ENCODE peak calls at places on chromosomes 1 and 21, in five cellular contexts. W is dorsolateral prefrontal cortex, A is psoas muscle, P is astrocyte, F is fibroblast of mammary gland. L is an unnamed sample.

GRCh38 chr1:106189780-106190179 is 866.7 kb upstream of the PRMT6 start:
- DNase-seq in W (no peak), A (no peak), P (no peak), F (no peak), L (no peak)

GRCh38 chr1:208131631-208132286 is 112.4 kb downstream of the PLXNA2 start:
- DNase-seq in W (no peak), A (no peak), P (no peak), F (no peak), L (no peak)

GRCh38 chr1:178397678-178398077 is 99.1 kb downstream of the CLEC20A start:
- DNase-seq in W (no peak), A (no peak), P (no peak), F (peak; percentile 34), L (peak; percentile 16)

GRCh38 chr1:228154685-228155571 is 5.2 kb downstream of the GJC2 start:
- DNase-seq in W (peak; percentile 44), A (peak; percentile 54), P (no peak), F (no peak), L (no peak)

GRCh38 chr21:45409466-45410150 is 4.6 kb downstream of the COL18A1 start:
- DNase-seq in W (no peak), A (peak; percentile 55), P (no peak), F (peak; percentile 64), L (no peak)

GRCh38 chr1:58931761-58932160 is 147.9 kb upstream of the JUN start:
- DNase-seq in W (no peak), A (no peak), P (no peak), F (no peak), L (no peak)

GRCh38 chr1:79603862-79604261 is 597.3 kb upstream of the ADGRL4 start:
- DNase-seq in W (no peak), A (no peak), P (peak; percentile 45), F (peak; percentile 51), L (peak; percentile 86)

GRCh38 chr1:12549460-12550349 is 68.3 kb downstream of the DHRS3 start:
- DNase-seq in W (no peak), A (peak; percentile 95), P (peak; percentile 98), F (peak; percentile 90), L (peak; percentile 80)

GRCh38 chr1:99622702-99623347 is 23.1 kb upstream of the PALMD start:
- DNase-seq in W (no peak), A (no peak), P (no peak), F (no peak), L (no peak)

GRCh38 chr1:61851849-61852692 is 109.8 kb downstream of the PATJ start:
- DNase-seq in W (no peak), A (no peak), P (peak; percentile 30), F (peak; percentile 83), L (peak; percentile 90)

GRCh38 chr21:35510294-35510693 is 461.2 kb upstream of the RUNX1 start:
- DNase-seq in W (no peak), A (no peak), P (no peak), F (no peak), L (no peak)

GRCh38 chr1:222106369-222106768 is 364.5 kb upstream of the DUSP10 start:
- DNase-seq in W (no peak), A (no peak), P (no peak), F (no peak), L (no peak)

GRCh38 chr21:34526236-34526617 is 14.2 kb upstream of the KCNE1 start:
- DNase-seq in W (no peak), A (no peak), P (no peak), F (peak; percentile 31), L (peak; percentile 50)

GRCh38 chr1:61782771-61783170 is 40.5 kb downstream of the PATJ start:
- DNase-seq in W (no peak), A (no peak), P (no peak), F (no peak), L (no peak)

GRCh38 chr1:18384477-18384876 is 96.3 kb upstream of the KLHDC7A start:
- DNase-seq in W (no peak), A (no peak), P (no peak), F (no peak), L (no peak)

GRCh38 chr1:229664133-229664689 is 38.2 kb downstream of the URB2 start:
- DNase-seq in W (no peak), A (no peak), P (peak; percentile 17), F (peak; percentile 14), L (peak; percentile 71)

GRCh38 chr1:210951279-210951678 is 182.7 kb downstream of the KCNH1 start:
- DNase-seq in W (no peak), A (no peak), P (no peak), F (no peak), L (no peak)

GRCh38 chr1:229757226-229757625 is 131.2 kb downstream of the URB2 start:
- DNase-seq in W (no peak), A (no peak), P (peak; percentile 42), F (no peak), L (no peak)

GRCh38 chr1:150484861-150485260 is 2.4 kb upstream of the TARS2 start:
- DNase-seq in W (no peak), A (no peak), P (peak; percentile 21), F (peak; percentile 61), L (peak; percentile 51)

GRCh38 chr1:21022279-21023040 is 154.2 kb downstream of the EIF4G3 start:
- DNase-seq in W (no peak), A (no peak), P (peak; percentile 99), F (peak; percentile 99), L (peak; percentile 99)

GRCh38 chr1:116817582-116818064 is 63.4 kb downstream of the CD2 start:
- DNase-seq in W (no peak), A (no peak), P (no peak), F (peak; percentile 50), L (peak; percentile 47)

GRCh38 chr1:64183380-64183984 is 19.9 kb upstream of the UBE2U start:
- DNase-seq in W (no peak), A (peak; percentile 44), P (no peak), F (peak; percentile 71), L (peak; percentile 51)

GRCh38 chr1:168506204-168506819 is 37.5 kb downstream of the XCL2 start:
- DNase-seq in W (no peak), A (no peak), P (peak; percentile 74), F (peak; percentile 93), L (peak; percentile 30)

GRCh38 chr21:35475768-35476167 is 426.7 kb upstream of the RUNX1 start:
- DNase-seq in W (no peak), A (no peak), P (peak; percentile 69), F (peak; percentile 62), L (peak; percentile 84)

GRCh38 chr1:228497817-228498216 is 10.6 kb downstream of the RNF187 start:
- DNase-seq in W (no peak), A (no peak), P (no peak), F (no peak), L (no peak)

GRCh38 chr1:88685239-88685604 is 1.1 kb downstream of the PKN2 start:
- DNase-seq in W (no peak), A (no peak), P (no peak), F (peak; percentile 15), L (no peak)

GRCh38 chr1:210233216-210233494 is 559 bp downstream of the SERTAD4 start:
- DNase-seq in W (no peak), A (no peak), P (no peak), F (no peak), L (no peak)

DNA sequence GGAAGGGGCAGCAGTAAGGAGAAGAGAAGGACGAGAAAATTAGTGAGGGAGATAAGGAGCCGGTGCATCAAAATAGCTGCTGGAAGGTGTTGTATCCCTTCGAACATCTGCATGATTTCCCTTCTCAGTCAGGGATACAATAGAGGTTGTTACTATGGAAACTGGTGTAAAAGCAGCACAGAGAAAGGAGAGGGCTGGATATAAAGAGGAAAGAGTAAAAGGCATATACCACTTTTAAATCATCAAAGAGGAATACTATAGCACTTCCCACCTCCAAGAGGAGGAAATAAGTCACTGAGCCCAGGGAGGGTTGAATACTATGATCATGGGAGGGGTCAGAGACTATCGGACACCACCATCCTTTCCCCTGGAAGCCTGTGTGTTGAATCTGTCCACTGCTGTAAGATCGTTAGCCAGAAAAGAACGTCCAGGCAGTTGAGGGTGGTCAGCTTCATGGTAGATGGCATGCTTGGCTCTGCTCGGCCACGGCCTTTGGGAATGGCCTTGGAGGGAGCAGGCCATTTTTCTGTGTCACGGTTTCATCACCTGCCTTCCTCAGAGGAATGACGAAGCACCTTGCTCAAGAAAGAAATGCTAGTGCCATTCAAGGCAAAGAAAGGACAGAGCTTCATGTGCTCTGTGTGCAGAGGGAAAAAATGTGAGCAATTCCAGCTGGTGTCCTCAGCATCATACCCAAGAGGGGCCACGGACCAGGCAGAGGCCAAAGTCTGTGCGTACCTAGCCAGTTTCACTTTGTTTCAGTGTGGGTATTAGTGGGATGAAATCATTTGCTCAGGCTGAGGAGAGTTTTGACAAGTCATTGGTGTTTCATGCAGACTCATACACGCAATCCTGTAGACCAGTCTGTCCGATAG is 64.2 kb downstream of the IRF2BP2 start:
- DNase-seq in W (no peak), A (no peak), P (no peak), F (no peak), L (no peak)
- H3K4me3 ChIP-seq in W (no peak overlapping the region), A (no peak overlapping the region), P (no peak overlapping the region), F (no peak overlapping the region), L (no peak overlapping the region)

DNA sequence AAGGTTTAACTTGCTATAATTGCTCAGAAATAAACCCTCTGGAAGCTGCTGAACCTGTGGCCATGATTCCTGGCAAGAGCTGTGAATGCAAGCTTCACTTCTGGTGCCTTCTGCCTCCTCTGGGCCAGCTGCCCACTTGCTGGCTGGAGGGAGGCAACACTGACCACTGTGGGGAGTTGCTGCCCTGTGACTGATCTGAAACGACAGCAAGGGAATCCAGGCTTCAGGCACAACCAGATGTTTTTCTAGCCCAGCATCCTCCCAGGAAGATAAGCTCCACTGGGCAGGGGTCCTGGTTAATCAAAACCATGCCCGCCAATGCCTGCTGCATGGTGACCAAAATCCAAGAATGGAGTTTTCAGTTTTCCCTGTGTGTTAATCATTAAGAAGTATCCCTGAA is 180.0 kb upstream of the HMGB4 start:
- DNase-seq in W (no peak), A (no peak), P (peak; percentile 53), F (no peak), L (no peak)
- TF ChIP-seq CTCF in W (no peak), A (no peak), P (no peak), F (no peak), L (no peak)

DNA sequence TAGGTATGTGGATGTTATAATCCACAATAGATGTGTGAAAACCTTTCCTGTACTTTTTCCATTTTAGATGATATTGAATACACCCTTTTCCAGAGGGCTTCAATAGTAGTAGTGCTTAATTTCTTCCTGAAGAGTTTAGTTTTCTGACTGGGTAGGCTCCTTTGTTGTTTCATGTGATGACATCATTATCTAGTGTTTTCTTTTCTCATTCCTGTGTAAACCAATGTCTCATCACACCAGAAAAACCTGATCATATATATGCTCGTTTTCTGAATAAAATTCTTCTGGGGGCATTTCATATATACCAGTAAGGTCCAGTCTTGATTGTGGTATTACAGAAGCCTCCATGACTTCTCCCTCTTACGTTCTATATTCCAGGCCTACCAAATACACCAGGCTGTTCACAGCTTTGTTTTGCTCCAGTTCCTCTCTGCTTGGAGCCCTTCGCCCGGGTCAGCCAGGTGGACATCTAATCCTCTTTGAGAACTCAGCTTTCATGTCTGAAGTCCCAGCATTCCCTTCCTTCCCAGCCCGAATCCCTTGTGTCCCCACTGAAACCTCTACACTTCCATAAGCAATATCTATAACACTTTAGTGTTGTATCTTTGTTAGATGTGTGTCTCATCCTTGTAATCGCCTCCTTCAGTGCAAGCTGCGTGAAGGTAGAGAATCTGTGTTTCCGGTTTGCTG is 1.8 kb downstream of the RNF11 start:
- DNase-seq in W (no peak), A (no peak), P (peak; percentile 50), F (peak; percentile 63), L (no peak)
- H3K4me3 ChIP-seq in W (peak overlapping the region; percentile 93), A (peak overlapping the region; percentile 96), P (peak overlapping the region; percentile 100), F (peak overlapping the region; percentile 94), L (peak overlapping the region; percentile 83)

GRCh38 chr1:113058861-113059441 is 14.0 kb upstream of the LRIG2 start:
- DNase-seq in W (no peak), A (no peak), P (no peak), F (no peak), L (no peak)

GRCh38 chr1:113055570-113055969 is 17.4 kb upstream of the LRIG2 start:
- DNase-seq in W (no peak), A (no peak), P (no peak), F (no peak), L (no peak)

GRCh38 chr1:113053344-113054138 is 19.5 kb upstream of the LRIG2 start:
- DNase-seq in W (no peak), A (no peak), P (no peak), F (no peak), L (no peak)

GRCh38 chr1:113057006-113057405 is 16.0 kb upstream of the LRIG2 start:
- DNase-seq in W (no peak), A (no peak), P (no peak), F (no peak), L (no peak)
- TF ChIP-seq CTCF in W (no peak), A (no peak), P (no peak), F (no peak), L (no peak)

L was measured in fibroblast of pulmonary artery.